ENCODE peak calls at places on chromosome 2, in eight cellular contexts. W, T, O, L, G, P, N and A are unnamed samples.

GRCh38 chr2:134145519-134145918 is 108.4 kb upstream of the MGAT5 start:
- DNase-seq in W (no peak), T (no peak), O (no peak), L (no peak), G (no peak), P (no peak), N (no peak), A (no peak)

GRCh38 chr2:95333888-95334338 is 36.8 kb downstream of the KCNIP3 start:
- DNase-seq in W (peak), T (no peak), O (no peak), L (no peak), G (no peak), P (peak), N (peak), A (no peak)

GRCh38 chr2:16466133-16466820 is 199.4 kb downstream of the CYRIA start:
- DNase-seq in W (no peak), T (no peak), O (no peak), L (no peak), G (no peak), P (no peak), N (no peak), A (no peak)

GRCh38 chr2:33373986-33374385 is 102.5 kb upstream of the RASGRP3 start:
- DNase-seq in W (peak), T (no peak), O (no peak), L (no peak), G (peak), P (no peak), N (no peak), A (peak)

GRCh38 chr2:66867038-66867380 is 432.1 kb downstream of the MEIS1 start:
- DNase-seq in W (no peak), T (no peak), O (no peak), L (no peak), G (no peak), P (no peak), N (no peak), A (no peak)

GRCh38 chr2:229160180-229160579 is 110.9 kb downstream of the PID1 start:
- DNase-seq in W (peak), T (no peak), O (no peak), L (no peak), G (no peak), P (no peak), N (no peak), A (no peak)

GRCh38 chr2:226712941-226713340 is 86.7 kb downstream of the IRS1 start:
- DNase-seq in W (no peak), T (no peak), O (no peak), L (no peak), G (no peak), P (no peak), N (no peak), A (no peak)

GRCh38 chr2:199463000-199463692 is 5.4 kb upstream of the SATB2 start:
- DNase-seq in W (no peak), T (peak), O (peak), L (no peak), G (no peak), P (peak), N (no peak), A (no peak)

GRCh38 chr2:204019572-204020501 is 83.3 kb downstream of the ICOS start:
- DNase-seq in W (peak), T (no peak), O (no peak), L (peak), G (no peak), P (no peak), N (no peak), A (no peak)

GRCh38 chr2:189086710-189087109 is 92.9 kb downstream of the COL5A2 start:
- DNase-seq in W (no peak), T (no peak), O (no peak), L (peak), G (no peak), P (no peak), N (peak), A (peak)

GRCh38 chr2:44333994-44334393 is 27.3 kb downstream of the PREPL start:
- DNase-seq in W (no peak), T (no peak), O (no peak), L (no peak), G (no peak), P (no peak), N (no peak), A (no peak)

GRCh38 chr2:150350500-150350899 is 137.0 kb downstream of the RND3 start:
- DNase-seq in W (no peak), T (no peak), O (no peak), L (no peak), G (no peak), P (no peak), N (no peak), A (no peak)

GRCh38 chr2:188631037-188631794 is 339.5 kb downstream of the GULP1 start:
- DNase-seq in W (no peak), T (no peak), O (no peak), L (no peak), G (no peak), P (no peak), N (no peak), A (no peak)

GRCh38 chr2:102291221-102292075 is 19.9 kb upstream of the IL1RL1 start:
- DNase-seq in W (no peak), T (no peak), O (no peak), L (no peak), G (peak), P (no peak), N (no peak), A (no peak)

GRCh38 chr2:179837408-179837807 is 24.0 kb downstream of the ZNF385B start:
- DNase-seq in W (peak), T (no peak), O (no peak), L (peak), G (no peak), P (no peak), N (no peak), A (peak)

GRCh38 chr2:199409705-199410104 is 48.0 kb downstream of the SATB2 start:
- DNase-seq in W (no peak), T (no peak), O (no peak), L (no peak), G (no peak), P (no peak), N (no peak), A (no peak)

GRCh38 chr2:190723397-190724090 is 74.7 kb downstream of the NAB1 start:
- DNase-seq in W (peak), T (no peak), O (no peak), L (no peak), G (no peak), P (no peak), N (no peak), A (no peak)

GRCh38 chr2:200179201-200179600 is 127.3 kb upstream of the SPATS2L start:
- DNase-seq in W (no peak), T (no peak), O (no peak), L (no peak), G (no peak), P (no peak), N (no peak), A (no peak)

GRCh38 chr2:10720306-10720705 is 1.1 kb upstream of the ATP6V1C2 start:
- DNase-seq in W (peak), T (no peak), O (no peak), L (no peak), G (no peak), P (no peak), N (no peak), A (no peak)

GRCh38 chr2:28226558-28226957 is 166.1 kb upstream of the FOSL2 start:
- DNase-seq in W (no peak), T (no peak), O (no peak), L (no peak), G (no peak), P (no peak), N (no peak), A (no peak)

GRCh38 chr2:28231110-28231621 is 161.5 kb upstream of the FOSL2 start:
- DNase-seq in W (peak), T (no peak), O (no peak), L (no peak), G (no peak), P (no peak), N (no peak), A (peak)

GRCh38 chr2:28227498-28227897 is 165.2 kb upstream of the FOSL2 start:
- DNase-seq in W (no peak), T (no peak), O (no peak), L (no peak), G (no peak), P (no peak), N (no peak), A (no peak)

GRCh38 chr2:28225472-28225915 is 167.2 kb upstream of the FOSL2 start:
- DNase-seq in W (no peak), T (no peak), O (no peak), L (no peak), G (no peak), P (no peak), N (no peak), A (no peak)

DNA sequence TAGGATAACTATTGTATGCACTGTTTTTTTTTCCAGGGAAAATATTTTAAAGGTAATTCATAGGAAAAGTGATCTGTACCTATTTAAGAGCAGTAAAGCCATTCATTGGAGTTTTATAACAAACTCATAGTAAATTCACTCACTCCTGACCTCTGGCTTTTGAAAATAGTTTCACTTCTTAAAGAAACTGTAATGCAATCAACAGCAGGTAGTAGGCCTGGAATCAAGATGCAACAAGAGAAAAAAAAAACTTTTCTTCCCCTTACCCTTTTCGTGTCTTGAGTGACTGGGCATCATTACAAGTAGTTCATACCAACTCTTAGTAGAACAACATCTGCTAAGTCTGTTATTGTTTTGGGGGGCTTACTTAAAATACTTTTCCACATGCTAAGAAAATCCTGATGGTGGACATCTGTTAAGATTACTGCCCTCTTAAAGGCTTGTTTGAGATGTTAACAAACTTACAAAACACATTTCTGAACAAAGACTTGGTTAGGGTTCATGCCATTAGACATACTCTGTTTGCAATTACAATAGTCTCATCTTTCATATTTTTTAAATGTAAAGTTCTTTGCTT is 164.2 kb upstream of the FOSL2 start:
- DNase-seq in W (no peak), T (no peak), O (no peak), L (no peak), G (no peak), P (no peak), N (peak), A (no peak)
- TF ChIP-seq CTCF in W (no peak), T (peak), O (peak), L (no peak), G (peak), P (no peak), N (peak), A (no peak)

DNA sequence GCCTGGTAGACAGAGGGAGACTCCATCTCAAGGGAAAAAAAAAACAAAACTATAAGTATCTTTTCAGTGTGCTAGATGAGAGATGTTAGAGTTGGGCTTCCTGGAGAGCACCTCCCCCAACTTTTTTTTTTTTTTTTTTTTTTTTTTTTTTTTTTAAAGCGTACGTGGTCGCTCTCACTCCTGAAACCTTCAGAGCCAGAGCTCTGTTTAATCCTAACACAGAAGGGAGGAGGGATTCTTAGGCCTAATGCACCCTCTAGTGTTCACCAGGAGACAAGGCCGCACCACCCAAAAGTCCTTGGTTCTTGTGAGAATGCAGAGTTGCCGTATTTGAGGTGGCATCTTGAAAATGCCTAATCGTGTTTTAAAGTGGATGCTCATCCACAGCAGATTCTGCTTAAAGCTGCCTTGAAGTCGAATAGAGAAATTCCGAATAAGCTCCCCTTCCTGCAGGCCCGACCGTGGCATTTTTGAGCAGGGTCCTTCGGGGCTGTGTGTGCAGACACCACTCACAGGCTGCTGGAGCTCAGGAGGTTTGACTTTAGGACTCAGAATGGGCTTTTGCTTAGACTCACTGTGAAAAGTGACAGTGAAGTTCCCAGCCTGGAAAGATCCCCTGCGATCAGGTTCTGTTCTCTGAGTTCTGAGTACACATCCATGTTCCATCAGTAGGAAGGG is 252.6 kb downstream of the AGAP1 start:
- DNase-seq in W (peak), T (peak), O (no peak), L (peak), G (peak), P (peak), N (peak), A (peak)
- TF ChIP-seq CTCF in W (peak), T (peak), O (peak), L (peak), G (peak), P (peak), N (peak), A (peak)

GRCh38 chr2:222303828-222304736 is 5.3 kb upstream of the PAX3 start:
- DNase-seq in W (no peak), T (no peak), O (no peak), L (no peak), G (no peak), P (no peak), N (no peak), A (no peak)

GRCh38 chr2:222304737-222305509 is 6.1 kb upstream of the PAX3 start:
- DNase-seq in W (no peak), T (no peak), O (no peak), L (no peak), G (no peak), P (peak), N (no peak), A (no peak)

GRCh38 chr2:222307138-222307756 is 8.4 kb upstream of the PAX3 start:
- DNase-seq in W (no peak), T (no peak), O (no peak), L (no peak), G (no peak), P (peak), N (no peak), A (no peak)

GRCh38 chr2:222306393-222307137 is 7.8 kb upstream of the PAX3 start:
- DNase-seq in W (no peak), T (no peak), O (no peak), L (no peak), G (no peak), P (no peak), N (no peak), A (no peak)

GRCh38 chr2:222305510-222306392 is 7.0 kb upstream of the PAX3 start:
- DNase-seq in W (no peak), T (peak), O (no peak), L (no peak), G (no peak), P (peak), N (no peak), A (no peak)
- TF ChIP-seq CTCF in W (no peak), T (no peak), O (no peak), L (peak), G (no peak), P (no peak), N (no peak), A (no peak)

GRCh38 chr2:112020561-112020960 is 34.5 kb upstream of the TMEM87B start:
- DNase-seq in W (no peak), T (peak), O (no peak), L (no peak), G (no peak), P (no peak), N (no peak), A (no peak)
- TF ChIP-seq CTCF in W (peak), T (peak), O (no peak), L (peak), G (no peak), P (peak), N (peak), A (no peak)

GRCh38 chr2:230809677-230810251 is 55.0 kb upstream of the ITM2C start:
- DNase-seq in W (no peak), T (no peak), O (no peak), L (no peak), G (no peak), P (no peak), N (no peak), A (no peak)
- TF ChIP-seq CTCF in W (no peak), T (peak), O (no peak), L (peak), G (no peak), P (no peak), N (peak), A (peak)

GRCh38 chr2:216387262-216387661 is 15.0 kb upstream of the MARCHF4 start:
- DNase-seq in W (no peak), T (no peak), O (no peak), L (no peak), G (no peak), P (no peak), N (no peak), A (no peak)
- TF ChIP-seq CTCF in W (no peak), T (no peak), O (no peak), L (no peak), G (no peak), P (no peak), N (no peak), A (no peak)

GRCh38 chr2:48430528-48430927 is 99.4 kb upstream of the STON1 start:
- DNase-seq in W (no peak), T (no peak), O (no peak), L (no peak), G (no peak), P (no peak), N (no peak), A (no peak)

GRCh38 chr2:48434101-48434500 is 95.9 kb upstream of the STON1 start:
- DNase-seq in W (no peak), T (no peak), O (no peak), L (no peak), G (no peak), P (no peak), N (no peak), A (no peak)

GRCh38 chr2:48435909-48436308 is 94.0 kb upstream of the STON1 start:
- DNase-seq in W (no peak), T (no peak), O (no peak), L (no peak), G (no peak), P (no peak), N (no peak), A (no peak)

GRCh38 chr2:48438266-48438665 is 91.7 kb upstream of the STON1 start:
- DNase-seq in W (no peak), T (no peak), O (no peak), L (no peak), G (no peak), P (no peak), N (no peak), A (no peak)

DNA sequence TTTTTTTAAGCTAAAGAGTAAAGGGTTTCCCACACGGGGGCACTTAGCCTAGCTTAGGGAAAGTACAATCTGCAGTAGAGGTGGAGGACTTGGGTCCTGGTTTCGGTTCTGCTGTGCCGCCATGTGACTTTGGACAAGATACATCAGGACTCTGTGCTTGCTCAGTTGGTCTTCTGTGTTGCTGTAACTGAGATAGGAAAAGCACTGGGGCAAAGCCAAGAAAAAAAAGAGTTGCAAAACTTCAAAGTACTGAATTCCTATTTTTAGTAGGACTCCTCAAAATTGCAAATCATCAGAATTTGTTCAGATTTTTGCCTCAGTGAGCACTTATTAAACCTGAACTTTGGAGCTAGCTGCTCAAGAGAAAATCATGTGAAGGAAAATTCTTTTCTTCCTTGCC is 96.3 kb upstream of the STON1 start:
- DNase-seq in W (no peak), T (no peak), O (no peak), L (no peak), G (peak), P (no peak), N (no peak), A (no peak)
- TF ChIP-seq CTCF in W (no peak), T (no peak), O (no peak), L (no peak), G (no peak), P (no peak), N (no peak), A (no peak)

DNA sequence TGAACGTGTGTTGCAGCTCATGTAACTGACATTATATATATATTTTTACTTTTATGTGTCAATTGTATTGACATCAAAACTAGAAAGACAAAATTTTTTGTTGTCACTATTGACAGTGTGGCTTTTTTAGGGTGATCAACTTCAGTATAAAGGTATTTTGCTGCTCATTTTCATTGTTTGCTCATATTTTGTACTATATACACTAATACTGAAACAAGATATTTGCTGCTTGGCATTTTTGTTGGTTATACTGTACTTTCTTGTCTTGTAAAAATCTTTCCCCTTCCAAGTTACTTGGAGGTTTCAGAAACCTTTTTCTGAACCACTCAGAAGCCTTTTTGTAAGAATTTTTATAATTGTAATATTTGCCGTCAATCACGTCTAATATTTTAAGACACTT is 16.5 kb downstream of the AFTPH start:
- DNase-seq in W (no peak), T (no peak), O (no peak), L (no peak), G (no peak), P (no peak), N (no peak), A (no peak)
- TF ChIP-seq CTCF in W (no peak), T (no peak), O (no peak), L (no peak), G (no peak), P (no peak), N (no peak), A (no peak)

DNA sequence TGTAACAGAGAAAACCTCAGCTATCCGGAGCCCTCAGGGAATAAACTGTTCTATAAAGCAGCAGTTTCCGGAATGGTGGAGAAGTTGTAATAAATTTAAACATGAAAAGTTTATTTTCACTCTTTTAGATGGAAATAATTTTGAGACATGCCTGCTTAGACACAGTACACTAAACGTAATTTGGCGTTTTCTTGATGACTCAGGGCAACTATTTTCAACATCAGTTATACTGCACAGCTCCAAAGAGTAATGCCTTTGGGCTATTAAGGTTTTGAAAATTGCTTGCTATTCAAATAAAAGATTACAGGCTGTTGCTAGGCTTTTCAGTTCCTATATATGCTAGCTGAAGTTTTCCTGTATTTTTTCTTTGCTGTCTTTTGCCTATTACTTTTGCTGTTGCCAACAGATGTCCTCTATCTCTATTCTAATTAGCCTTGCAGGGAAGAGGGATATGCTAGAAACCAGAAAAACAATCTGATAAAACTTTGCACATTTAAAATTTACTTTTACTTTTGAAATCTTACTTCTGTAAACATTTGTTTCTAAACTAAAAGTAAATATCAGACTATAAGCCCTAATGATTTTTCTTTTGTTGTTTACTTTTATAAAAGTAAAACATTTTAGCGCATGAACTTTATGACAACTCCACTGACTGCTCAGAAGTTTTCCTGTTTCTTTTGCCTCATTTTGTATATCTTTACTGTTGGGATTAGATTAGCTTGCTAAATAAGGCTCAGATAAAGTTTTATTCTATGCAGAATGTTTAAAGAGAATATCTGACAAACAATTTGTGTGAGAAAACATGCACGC is 113.4 kb upstream of the WDSUB1 start:
- DNase-seq in W (peak), T (no peak), O (no peak), L (no peak), G (no peak), P (no peak), N (peak), A (peak)
- TF ChIP-seq CTCF in W (no peak), T (no peak), O (no peak), L (no peak), G (no peak), P (no peak), N (no peak), A (no peak)